ENCODE peak calls at places on chromosome 10, in seven cellular contexts. D is tibial nerve, R is IMR-90, S is GM12892, C is HCT116, Y is GM12891, J is H1. U is an unnamed sample.

GRCh38 chr10:8312079-8312478 is 257.6 kb downstream of the GATA3 start:
- DNase-seq in D (no peak), R (no peak), S (no peak), J (no peak), Y (no peak), C (no peak), U (no peak)

GRCh38 chr10:125538947-125539649 is 143.9 kb downstream of the TEX36 start:
- DNase-seq in D (no peak), C (no peak), R (no peak), Y (no peak), S (no peak), J (peak), U (peak)

GRCh38 chr10:61964949-61965693 is 63.6 kb downstream of the ARID5B start:
- DNase-seq in S (no peak), Y (no peak), D (no peak), R (no peak), C (no peak), J (no peak), U (no peak)

GRCh38 chr10:123635131-123635530 is 31.0 kb upstream of the GPR26 start:
- DNase-seq in D (no peak), R (no peak), Y (no peak), J (no peak), S (no peak), C (no peak), U (no peak)

GRCh38 chr10:95474228-95475002 is 86.8 kb downstream of the SORBS1 start:
- DNase-seq in C (no peak), Y (no peak), D (no peak), S (no peak), R (no peak), J (no peak), U (peak)

GRCh38 chr10:24444337-24444736 is 235.4 kb downstream of the KIAA1217 start:
- DNase-seq in J (no peak), S (no peak), Y (no peak), R (peak), C (no peak), D (no peak), U (no peak)

GRCh38 chr10:84548869-84549268 is 220.5 kb downstream of the CCSER2 start:
- DNase-seq in J (peak), R (no peak), C (no peak), D (no peak), S (no peak), Y (no peak), U (no peak)

GRCh38 chr10:1595726-1596125 is 141.6 kb downstream of the ADARB2 start:
- DNase-seq in C (no peak), Y (no peak), R (no peak), S (no peak), D (no peak), J (no peak), U (no peak)

GRCh38 chr10:75049316-75050285 is 61.9 kb upstream of the SAMD8 start:
- DNase-seq in S (no peak), J (no peak), R (no peak), Y (no peak), D (no peak), C (no peak), U (no peak)

GRCh38 chr10:79162861-79163662 is 94.3 kb downstream of the ZMIZ1 start:
- DNase-seq in R (peak), S (no peak), D (no peak), J (no peak), Y (no peak), C (no peak), U (no peak)

DNA sequence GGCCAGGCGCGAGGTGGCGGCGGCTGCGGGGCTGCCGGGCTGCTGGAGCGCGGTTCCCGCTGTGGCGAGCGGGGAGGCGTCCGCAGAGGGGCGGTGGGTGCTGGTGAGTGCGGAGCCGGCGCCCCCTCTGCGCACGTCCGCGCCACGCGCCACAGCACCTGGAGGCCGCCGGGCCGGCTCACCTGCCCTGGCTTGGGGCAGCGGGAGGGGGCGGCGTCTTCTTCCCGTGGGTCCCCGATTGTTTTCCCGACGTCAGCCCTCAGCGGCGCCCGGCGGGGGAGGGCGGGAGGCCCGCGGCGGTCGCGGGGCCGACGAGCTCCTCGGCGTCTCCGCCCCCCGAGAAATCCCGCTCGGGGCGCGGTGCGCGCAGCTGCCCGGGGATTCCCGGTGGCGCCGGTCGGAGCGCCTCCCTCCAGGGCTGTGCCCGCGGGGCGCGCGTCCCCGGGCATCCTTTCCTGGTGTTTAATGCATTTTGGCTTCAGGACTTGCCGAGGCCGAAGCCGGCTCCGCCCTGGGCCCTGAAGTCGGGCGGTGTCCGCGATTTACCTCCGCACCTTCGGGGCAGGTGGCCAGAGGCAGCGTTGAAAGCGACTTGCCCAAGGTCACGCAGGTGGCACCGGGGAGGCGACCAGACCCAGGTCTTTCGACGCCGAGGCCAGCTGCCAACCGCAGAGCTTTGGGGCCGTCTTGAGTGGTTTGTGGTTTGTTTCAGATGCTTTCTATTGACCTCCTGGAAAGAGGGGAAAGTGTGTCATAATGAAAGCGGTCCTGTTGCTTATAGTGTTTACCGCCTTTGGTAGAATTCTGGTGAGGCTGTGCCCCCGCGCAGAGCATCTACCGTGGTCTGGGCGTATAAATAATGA is 582 bp downstream of the PLEKHA1 start:
- DNase-seq in Y (peak), S (peak), R (peak), C (peak), J (peak), D (no peak), U (no peak)
- TF ChIP-seq POLR2A in Y (no peak), S (no peak), R (no peak), C (no peak), J (peak), D (no peak), U (peak)

GRCh38 chr10:104122273-104123107 is 519 bp downstream of the SFR1 start:
- DNase-seq in C (no peak), R (peak), Y (no peak), J (no peak), D (no peak), S (no peak), U (no peak)
- TF ChIP-seq POLR2A in C (no peak), R (no peak), Y (no peak), J (peak), D (no peak), S (no peak), U (no peak)

GRCh38 chr10:70816220-70816894 is 609 bp downstream of the SGPL1 start:
- DNase-seq in S (peak), C (peak), J (peak), D (peak), Y (peak), R (peak), U (peak)

GRCh38 chr10:70814126-70814525 is 1.6 kb upstream of the SGPL1 start:
- DNase-seq in R (no peak), D (no peak), C (no peak), S (no peak), J (no peak), Y (no peak), U (no peak)

GRCh38 chr10:70811881-70812280 is 3.9 kb upstream of the SGPL1 start:
- DNase-seq in Y (no peak), S (no peak), J (no peak), C (no peak), R (no peak), D (no peak), U (no peak)

GRCh38 chr10:70812814-70813213 is 2.9 kb upstream of the SGPL1 start:
- DNase-seq in D (no peak), S (no peak), J (no peak), R (no peak), Y (no peak), C (no peak), U (no peak)

DNA sequence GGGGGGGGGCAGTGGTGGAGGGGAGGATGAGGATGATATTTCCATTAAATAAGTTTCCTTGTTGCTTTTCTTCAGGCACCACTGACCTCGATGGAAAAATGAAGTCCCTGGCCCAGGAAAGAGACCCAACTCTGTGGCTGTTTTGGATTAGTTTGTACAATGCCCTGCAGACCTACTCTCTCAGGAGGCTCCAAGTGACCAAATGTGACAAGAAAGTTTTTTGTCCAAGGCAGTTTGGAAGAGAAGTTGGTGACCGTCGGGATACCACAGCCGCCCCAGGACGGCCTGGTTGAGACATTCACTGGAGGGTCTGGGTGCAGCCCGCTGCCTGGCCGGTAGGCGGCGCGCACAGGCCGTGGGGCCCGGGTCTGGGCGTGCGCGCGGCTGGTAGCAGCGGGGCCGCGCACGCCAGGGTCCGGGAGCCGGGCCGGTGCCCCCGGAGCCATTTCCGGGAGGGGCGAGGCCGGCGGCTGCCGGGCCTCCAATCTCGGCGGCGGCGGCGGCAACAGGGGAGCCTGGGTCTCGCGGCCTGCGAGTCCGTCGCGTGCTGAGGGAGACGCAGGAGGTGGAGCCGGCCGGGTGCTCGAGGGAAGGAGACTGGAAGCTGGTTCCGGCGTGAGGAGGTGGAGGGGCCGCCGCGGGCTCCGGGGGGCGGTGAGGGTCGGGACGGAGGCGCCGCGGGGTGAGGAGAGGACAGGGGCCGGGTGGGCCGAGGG is at the start of gene SGPL1:
- DNase-seq in C (peak), J (peak), R (peak), D (peak), Y (peak), S (peak), U (peak)
- TF ChIP-seq POLR2A in C (peak), J (peak), R (peak), D (peak), Y (no peak), S (peak), U (peak)

GRCh38 chr10:21526184-21526951 is 886 bp upstream of the SKIDA1 start:
- DNase-seq in S (peak), Y (no peak), D (peak), C (no peak), R (peak), J (peak), U (peak)
- TF ChIP-seq POLR2A in S (no peak), Y (no peak), D (peak), C (peak), R (no peak), J (no peak), U (peak)

GRCh38 chr10:72335394-72336258 is 19.1 kb downstream of the DNAJB12 start:
- DNase-seq in C (no peak), S (no peak), Y (no peak), R (no peak), J (no peak), D (peak), U (peak)
- TF ChIP-seq POLR2A in C (no peak), S (peak), Y (no peak), R (no peak), J (no peak), D (no peak), U (no peak)

GRCh38 chr10:116216676-116217075 is 56.3 kb downstream of the GFRA1 start:
- DNase-seq in Y (no peak), D (no peak), J (no peak), R (no peak), C (no peak), S (no peak), U (no peak)
- TF ChIP-seq POLR2A in Y (no peak), D (no peak), J (no peak), R (no peak), C (no peak), S (no peak), U (no peak)

GRCh38 chr10:102502029-102502336 is 529 bp downstream of the ACTR1A start:
- DNase-seq in R (peak), D (peak), C (peak), Y (peak), S (peak), J (peak), U (peak)
- TF ChIP-seq POLR2A in R (no peak), D (no peak), C (no peak), Y (peak), S (no peak), J (no peak), U (no peak)

DNA sequence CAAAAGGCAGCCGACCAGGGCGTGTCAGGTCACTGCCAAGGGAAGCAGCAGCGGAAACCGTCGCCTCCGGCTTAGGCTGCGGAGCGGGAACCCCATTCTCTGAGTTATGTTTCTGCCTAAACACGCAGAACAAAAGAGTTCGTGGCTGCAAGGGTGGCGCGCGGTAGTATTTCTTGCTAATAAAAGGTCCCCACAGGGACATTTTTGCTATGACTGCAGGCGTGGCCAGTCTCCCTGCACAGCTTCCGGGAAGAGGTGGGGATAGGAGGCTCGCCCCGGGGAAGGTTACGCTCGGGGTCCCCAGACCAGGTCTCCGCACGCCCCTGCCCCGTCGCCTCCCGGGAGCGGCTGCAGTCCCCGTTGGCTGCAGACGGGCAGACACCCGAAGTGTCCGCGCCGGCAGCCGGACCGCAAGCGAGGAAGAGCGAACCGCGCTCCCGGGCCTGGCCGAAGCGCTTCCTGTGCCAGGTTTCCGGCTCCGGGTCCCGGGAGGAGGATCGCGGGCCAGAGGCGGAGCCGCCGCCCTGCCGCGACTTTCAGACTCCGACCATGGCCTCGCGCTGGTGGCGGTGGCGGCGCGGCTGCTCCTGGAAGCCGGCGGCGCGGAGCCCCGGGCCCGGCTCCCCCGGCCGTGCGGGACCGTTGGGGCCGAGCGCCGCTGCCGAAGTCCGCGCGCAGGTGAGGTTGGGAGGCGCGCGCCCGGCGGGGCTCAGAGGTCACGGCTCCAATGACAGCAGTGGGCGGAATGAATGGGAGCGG is at the start of gene PDSS1:
- DNase-seq in J (peak), C (peak), Y (peak), D (peak), R (peak), S (peak), U (peak)
- TF ChIP-seq POLR2A in J (no peak), C (no peak), Y (no peak), D (peak), R (no peak), S (peak), U (no peak)

GRCh38 chr10:99930731-99931550 is 78.8 kb downstream of the DNMBP start:
- DNase-seq in S (no peak), Y (no peak), R (peak), D (no peak), J (no peak), C (peak), U (no peak)
- TF ChIP-seq POLR2A in S (no peak), Y (no peak), R (no peak), D (no peak), J (no peak), C (no peak), U (no peak)

DNA sequence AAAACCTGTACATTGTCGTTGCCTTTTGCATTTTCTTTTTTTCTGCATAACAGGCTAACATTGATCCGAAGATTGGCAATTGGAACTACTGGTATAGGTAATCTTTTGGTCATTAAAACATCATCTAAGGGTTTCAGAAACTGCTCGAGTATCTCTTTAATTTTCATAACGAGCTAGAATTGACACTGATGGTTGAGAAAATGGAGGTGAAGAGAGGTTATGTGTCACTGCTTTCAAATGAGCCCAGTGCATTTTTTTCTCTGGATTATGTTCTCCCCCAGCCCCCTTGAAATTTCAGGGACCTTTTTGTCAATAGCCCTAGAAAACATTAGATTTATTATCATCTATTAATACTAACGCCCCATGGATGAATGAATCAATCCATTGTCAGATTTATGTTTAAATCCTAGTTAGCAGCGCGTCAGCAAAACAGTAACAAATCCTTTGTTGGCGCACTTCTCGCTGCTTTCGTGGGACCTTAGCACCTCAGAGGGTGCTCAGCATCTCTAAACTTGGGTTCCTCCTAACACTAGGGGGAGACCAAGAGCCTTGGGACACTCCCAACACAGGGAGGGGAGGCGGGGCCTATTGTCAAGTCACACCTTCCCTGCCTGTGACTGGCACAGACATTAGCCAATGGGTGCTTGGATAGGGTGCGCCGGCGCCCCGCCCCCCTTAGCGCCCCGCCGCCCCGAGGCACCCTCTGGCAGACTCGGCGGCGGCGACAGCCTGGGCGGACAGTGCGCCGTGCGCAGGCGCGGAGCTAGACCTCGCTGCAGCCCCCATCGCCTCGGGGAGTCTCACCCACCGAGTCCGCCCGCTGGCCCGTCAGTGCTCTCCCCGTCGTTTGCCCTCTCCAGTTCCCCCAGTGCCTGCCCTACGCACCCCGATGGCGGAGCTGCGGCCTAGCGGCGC is at the start of gene SUFU:
- DNase-seq in D (peak), C (peak), S (peak), R (peak), Y (peak), J (peak), U (peak)
- TF ChIP-seq POLR2A in D (peak), C (peak), S (peak), R (peak), Y (peak), J (no peak), U (peak)